ENCODE peak calls at places on chromosomes 2 and 18, in nine cellular contexts. K, N, P, G, D, Y, F, Z and H are unnamed samples.

GRCh38 chr18:51425475-51425874 is 228.0 kb upstream of the MEX3C start:
- DNase-seq in K (no peak), N (no peak), P (no peak), G (no peak), D (no peak), Y (no peak), F (no peak), Z (no peak), H (peak)

GRCh38 chr2:206562375-206562774 is 79.9 kb upstream of the FAM237A start:
- DNase-seq in K (no peak), N (no peak), P (no peak), G (no peak), D (no peak), Y (no peak), F (no peak), Z (no peak), H (no peak)

GRCh38 chr2:74414475-74414874 is 6.9 kb downstream of the C2orf81 start:
- DNase-seq in K (no peak), N (no peak), P (no peak), G (no peak), D (no peak), Y (no peak), F (no peak), Z (no peak), H (no peak)

GRCh38 chr2:37274354-37274965 is 43.0 kb downstream of the NDUFAF7 start:
- DNase-seq in K (no peak), N (no peak), P (no peak), G (no peak), D (no peak), Y (no peak), F (no peak), Z (no peak), H (no peak)

GRCh38 chr2:239381709-239382134 is 19.1 kb downstream of the HDAC4 start:
- DNase-seq in K (no peak), N (no peak), P (no peak), G (peak), D (no peak), Y (no peak), F (peak), Z (no peak), H (peak)

GRCh38 chr2:164697688-164698290 is 76.5 kb upstream of the GRB14 start:
- DNase-seq in K (no peak), N (no peak), P (no peak), G (no peak), D (no peak), Y (no peak), F (no peak), Z (no peak), H (no peak)

GRCh38 chr2:67277450-67277849 is 119.7 kb upstream of the ETAA1 start:
- DNase-seq in K (no peak), N (peak), P (no peak), G (no peak), D (no peak), Y (no peak), F (no peak), Z (no peak), H (no peak)

GRCh38 chr2:130819915-130820861 is 16.5 kb upstream of the ARHGEF4 start:
- DNase-seq in K (no peak), N (no peak), P (no peak), G (no peak), D (no peak), Y (peak), F (peak), Z (no peak), H (no peak)

GRCh38 chr18:3329871-3330270 is 67.9 kb downstream of the MYL12B start:
- DNase-seq in K (no peak), N (no peak), P (no peak), G (no peak), D (no peak), Y (no peak), F (no peak), Z (no peak), H (no peak)

GRCh38 chr18:58058720-58059119 is 14.7 kb downstream of the NEDD4L start:
- DNase-seq in K (no peak), N (no peak), P (no peak), G (no peak), D (no peak), Y (no peak), F (no peak), Z (no peak), H (no peak)

GRCh38 chr2:28469304-28469703 is 26.6 kb upstream of the PLB1 start:
- DNase-seq in K (peak), N (no peak), P (no peak), G (no peak), D (no peak), Y (no peak), F (peak), Z (no peak), H (no peak)

GRCh38 chr2:51084750-51085149 is 52.8 kb upstream of the NRXN1 start:
- DNase-seq in K (no peak), N (no peak), P (no peak), G (no peak), D (no peak), Y (no peak), F (no peak), Z (no peak), H (no peak)

GRCh38 chr2:98520806-98521205 is 76.1 kb downstream of the INPP4A start:
- DNase-seq in K (no peak), N (no peak), P (no peak), G (no peak), D (no peak), Y (no peak), F (peak), Z (no peak), H (no peak)

GRCh38 chr2:39704540-39704939 is 38.8 kb downstream of the TMEM178A start:
- DNase-seq in K (no peak), N (no peak), P (no peak), G (no peak), D (no peak), Y (no peak), F (no peak), Z (no peak), H (no peak)

GRCh38 chr2:26477126-26477910 is 606 bp downstream of the OTOF start:
- DNase-seq in K (no peak), N (no peak), P (no peak), G (no peak), D (no peak), Y (no peak), F (peak), Z (no peak), H (no peak)

GRCh38 chr2:53504507-53504906 is 263.1 kb upstream of the CHAC2 start:
- DNase-seq in K (no peak), N (no peak), P (no peak), G (no peak), D (no peak), Y (no peak), F (no peak), Z (no peak), H (no peak)

GRCh38 chr2:54524236-54524991 is 68.3 kb downstream of the SPTBN1 start:
- DNase-seq in K (no peak), N (no peak), P (no peak), G (no peak), D (no peak), Y (no peak), F (no peak), Z (no peak), H (peak)

GRCh38 chr2:217387776-217388381 is 528.0 kb upstream of the TNP1 start:
- DNase-seq in K (no peak), N (no peak), P (no peak), G (no peak), D (no peak), Y (no peak), F (no peak), Z (no peak), H (no peak)

GRCh38 chr2:236555486-236555885 is 14.1 kb upstream of the ACKR3 start:
- DNase-seq in K (no peak), N (no peak), P (no peak), G (no peak), D (no peak), Y (no peak), F (no peak), Z (no peak), H (no peak)
- H3K4me3 ChIP-seq in K (no peak), N (no peak), P (no peak), G (no peak), D (peak), Y (no peak), F (no peak), Z (no peak), H (no peak)

GRCh38 chr18:55243852-55244251 is 284.6 kb upstream of the CCDC68 start:
- DNase-seq in K (peak), N (no peak), P (no peak), G (no peak), D (no peak), Y (no peak), F (no peak), Z (no peak), H (no peak)
- H3K4me3 ChIP-seq in K (no peak), N (no peak), P (no peak), G (no peak), D (no peak), Y (no peak), F (no peak), Z (no peak), H (no peak)

GRCh38 chr2:229275506-229275905 is 4.4 kb upstream of the PID1 start:
- DNase-seq in K (no peak), N (no peak), P (no peak), G (no peak), D (no peak), Y (no peak), F (no peak), Z (no peak), H (no peak)

GRCh38 chr2:229270551-229271410 is at the start of gene PID1:
- DNase-seq in K (no peak), N (peak), P (peak), G (peak), D (no peak), Y (peak), F (peak), Z (no peak), H (no peak)

GRCh38 chr2:229269986-229270385 is 1.1 kb downstream of the PID1 start:
- DNase-seq in K (no peak), N (peak), P (no peak), G (no peak), D (no peak), Y (no peak), F (no peak), Z (no peak), H (no peak)

GRCh38 chr2:229269146-229269545 is 1.9 kb downstream of the PID1 start:
- DNase-seq in K (no peak), N (no peak), P (no peak), G (no peak), D (no peak), Y (no peak), F (no peak), Z (no peak), H (no peak)

GRCh38 chr2:229273384-229274338 is 2.6 kb upstream of the PID1 start:
- DNase-seq in K (peak), N (peak), P (no peak), G (peak), D (no peak), Y (peak), F (no peak), Z (no peak), H (no peak)
- H3K4me3 ChIP-seq in K (peak), N (peak), P (peak), G (peak), D (no peak), Y (peak), F (peak), Z (no peak), H (no peak)

DNA sequence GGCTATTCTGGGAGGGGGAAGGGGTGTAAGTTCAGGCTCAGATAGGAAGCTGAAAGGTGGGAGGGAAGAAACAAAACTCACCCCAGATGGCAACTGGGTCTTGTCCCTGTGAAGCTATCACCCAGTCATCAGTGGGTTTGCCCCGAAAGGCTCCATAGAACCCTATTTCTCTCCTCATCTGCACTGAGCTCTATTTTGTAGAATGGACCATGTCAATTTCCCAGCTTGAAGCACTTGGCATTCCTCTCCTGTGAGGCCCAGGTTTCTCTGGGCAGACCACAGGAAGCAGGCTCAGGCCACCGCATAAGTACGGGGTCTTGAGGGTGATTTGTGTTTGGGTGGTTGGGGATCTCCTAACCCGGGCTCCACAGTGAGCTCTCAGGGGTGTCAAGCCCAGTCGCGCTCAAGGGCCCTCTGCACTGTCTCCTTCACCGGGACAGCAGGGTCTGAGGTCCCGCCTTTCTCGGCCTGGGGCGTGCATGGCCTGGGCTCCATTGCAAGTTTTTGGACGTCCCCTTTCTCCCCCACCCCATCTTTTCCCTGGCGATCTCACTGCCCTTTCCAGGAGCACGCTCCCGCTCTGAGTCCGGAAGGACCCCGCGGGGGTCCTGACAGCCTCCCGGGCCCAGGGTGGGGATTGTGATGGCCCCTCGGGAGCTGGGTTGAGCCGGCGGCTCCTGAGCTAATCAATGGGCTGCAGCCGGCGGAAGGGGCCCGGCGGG is 27.3 kb upstream of the NOTO start:
- DNase-seq in K (no peak), N (no peak), P (peak), G (no peak), D (no peak), Y (no peak), F (no peak), Z (no peak), H (no peak)
- H3K4me3 ChIP-seq in K (peak), N (peak), P (peak), G (peak), D (peak), Y (peak), F (peak), Z (no peak), H (no peak)

DNA sequence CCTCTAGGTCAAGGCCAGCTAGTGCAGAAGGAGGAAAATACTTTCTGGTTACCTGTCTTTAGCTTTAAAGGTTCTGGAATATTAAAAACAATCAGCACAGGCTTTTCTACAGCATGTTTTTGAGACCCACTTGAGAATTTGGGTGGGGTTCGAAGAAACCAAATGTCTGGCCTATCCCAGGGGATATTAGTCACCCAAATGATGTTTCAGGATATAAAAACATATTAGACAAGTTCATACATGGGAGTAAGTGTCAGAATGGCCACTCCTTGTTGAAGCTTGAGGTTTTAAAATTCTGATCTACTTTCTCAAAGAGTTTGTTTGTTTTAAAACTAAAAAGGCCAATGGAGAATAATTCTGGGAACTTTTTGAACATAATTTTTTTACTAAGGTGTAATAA is 158.6 kb upstream of the DLX2 start:
- DNase-seq in K (no peak), N (no peak), P (no peak), G (no peak), D (no peak), Y (no peak), F (no peak), Z (no peak), H (no peak)
- H3K4me3 ChIP-seq in K (no peak), N (no peak), P (no peak), G (no peak), D (no peak), Y (no peak), F (no peak), Z (no peak), H (no peak)